ENCODE peak calls at places on chromosome 18, in eight cellular contexts. C is transverse colon, D is heart left ventricle, P is body of pancreas, B is prostate gland, J is sigmoid colon, R is upper lobe of left lung, V is esophagus squamous epithelium. E is an unnamed sample.

GRCh38 chr18:22253156-22253555 is 83.8 kb downstream of the GATA6 start:
- DNase-seq in C (no peak), D (no peak), P (no peak), B (no peak), J (no peak), R (no peak), V (no peak), E (no peak)

GRCh38 chr18:42113529-42114191 is 158.6 kb downstream of the PIK3C3 start:
- DNase-seq in C (no peak), D (no peak), P (no peak), B (no peak), J (no peak), R (no peak), V (no peak), E (peak)

GRCh38 chr18:59021500-59021899 is 118.2 kb upstream of the SEC11C start:
- DNase-seq in C (no peak), D (no peak), P (no peak), B (no peak), J (no peak), R (no peak), V (no peak), E (no peak)

GRCh38 chr18:8029061-8029460 is 461.9 kb downstream of the PTPRM start:
- DNase-seq in C (no peak), D (no peak), P (no peak), B (no peak), J (no peak), R (no peak), V (no peak), E (no peak)

GRCh38 chr18:28138816-28139215 is 38.1 kb downstream of the CDH2 start:
- DNase-seq in C (no peak), D (no peak), P (no peak), B (no peak), J (no peak), R (no peak), V (no peak), E (no peak)

GRCh38 chr18:11983592-11983991 is 2.3 kb downstream of the IMPA2 start:
- DNase-seq in C (peak), D (no peak), P (peak), B (no peak), J (peak), R (peak), V (no peak), E (no peak)

GRCh38 chr18:23143059-23143831 is 8.0 kb downstream of the CABLES1 start:
- DNase-seq in C (peak), D (no peak), P (peak), B (no peak), J (no peak), R (no peak), V (no peak), E (peak)

GRCh38 chr18:8162797-8163196 is 446.4 kb upstream of the RAB12 start:
- DNase-seq in C (no peak), D (no peak), P (no peak), B (peak), J (peak), R (peak), V (no peak), E (no peak)

GRCh38 chr18:63099848-63100625 is 219.5 kb downstream of the BCL2 start:
- DNase-seq in C (peak), D (peak), P (peak), B (no peak), J (no peak), R (no peak), V (no peak), E (peak)

GRCh38 chr18:36934884-36935283 is 106.0 kb downstream of the KIAA1328 start:
- DNase-seq in C (no peak), D (no peak), P (peak), B (no peak), J (no peak), R (no peak), V (no peak), E (no peak)

GRCh38 chr18:73549236-73549635 is 598.4 kb downstream of the FBXO15 start:
- DNase-seq in C (no peak), D (no peak), P (no peak), B (no peak), J (no peak), R (no peak), V (no peak), E (no peak)

GRCh38 chr18:62877448-62878221 is 162.3 kb downstream of the PHLPP1 start:
- DNase-seq in C (no peak), D (no peak), P (no peak), B (no peak), J (no peak), R (no peak), V (no peak), E (no peak)

GRCh38 chr18:63579643-63580042 is 7.5 kb upstream of the SERPINB13 start:
- DNase-seq in C (no peak), D (no peak), P (no peak), B (no peak), J (no peak), R (no peak), V (no peak), E (no peak)

GRCh38 chr18:57029761-57030160 is 117.1 kb upstream of the BOD1L2 start:
- DNase-seq in C (no peak), D (no peak), P (no peak), B (no peak), J (no peak), R (no peak), V (no peak), E (no peak)

GRCh38 chr18:55546873-55547704 is 40.9 kb downstream of the TCF4 start:
- DNase-seq in C (no peak), D (peak), P (peak), B (no peak), J (peak), R (no peak), V (no peak), E (no peak)

GRCh38 chr18:79422022-79422782 is 26.5 kb downstream of the NFATC1 start:
- DNase-seq in C (no peak), D (no peak), P (no peak), B (no peak), J (no peak), R (peak), V (no peak), E (no peak)

GRCh38 chr18:702957-703659 is 9.3 kb downstream of the ENOSF1 start:
- DNase-seq in C (no peak), D (no peak), P (no peak), B (no peak), J (no peak), R (no peak), V (no peak), E (no peak)

GRCh38 chr18:23871410-23871809 is 143.1 kb upstream of the TTC39C start:
- DNase-seq in C (peak), D (peak), P (peak), B (no peak), J (no peak), R (no peak), V (no peak), E (no peak)

GRCh38 chr18:39835303-39836030 is 2119.6 kb upstream of the PIK3C3 start:
- DNase-seq in C (no peak), D (no peak), P (no peak), B (no peak), J (no peak), R (no peak), V (no peak), E (no peak)

GRCh38 chr18:36786686-36787085 is 42.1 kb downstream of the TPGS2 start:
- DNase-seq in C (peak), D (peak), P (peak), B (peak), J (peak), R (no peak), V (no peak), E (no peak)

DNA sequence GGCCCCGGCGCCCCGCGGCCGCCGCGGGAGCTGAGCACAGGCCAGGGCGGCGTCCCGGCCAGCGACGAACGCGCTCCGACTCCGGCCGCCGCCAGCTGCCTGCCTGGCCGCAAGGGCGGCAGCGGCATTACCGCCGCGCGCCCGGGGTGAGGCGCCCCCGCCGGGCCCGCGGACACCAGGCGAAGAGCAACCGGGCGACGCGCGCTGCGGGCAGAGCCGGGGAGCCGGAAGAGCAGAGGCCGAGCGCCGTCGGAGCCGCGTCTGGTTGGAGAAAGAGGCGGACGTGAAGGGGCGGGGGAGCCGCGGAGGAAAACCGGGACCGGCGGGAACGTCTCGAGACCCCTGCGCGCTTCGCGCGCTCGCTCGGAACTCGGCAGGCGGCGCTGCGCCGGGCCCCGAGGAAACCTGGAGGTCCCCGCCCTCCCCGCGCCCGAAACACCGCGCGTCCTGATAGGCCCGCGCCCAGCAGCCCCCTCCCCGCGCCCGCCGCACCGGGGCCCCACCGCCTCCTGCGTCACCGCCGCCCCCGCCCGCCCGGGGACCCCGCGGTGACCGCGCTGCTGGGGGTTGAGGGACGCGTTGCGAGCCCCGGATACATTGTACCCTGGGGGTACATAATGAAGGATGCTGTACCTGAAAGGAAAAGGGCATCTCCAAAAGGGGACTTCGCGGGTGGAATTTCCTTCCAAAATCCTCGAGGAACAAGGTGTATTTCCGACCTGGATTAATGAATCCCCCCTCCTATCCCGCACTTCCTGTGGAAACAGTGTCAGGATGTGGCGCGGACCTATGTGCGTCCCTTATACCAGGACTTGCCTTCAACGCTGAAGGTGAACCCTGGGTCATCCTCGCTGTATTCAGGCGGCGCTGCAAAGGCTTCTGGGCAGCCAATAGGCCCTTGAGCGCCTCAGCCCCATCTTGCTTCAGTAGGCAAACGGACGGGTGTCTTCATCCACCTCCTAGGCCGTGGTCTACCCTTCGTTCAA is 1.0 kb upstream of the B4GALT6 start:
- DNase-seq in C (peak), D (peak), P (peak), B (peak), J (peak), R (peak), V (no peak), E (peak)
- TF ChIP-seq POLR2A in C (peak), D (no peak), P (peak), B (peak), J (no peak), R (no peak), V (peak), E (peak)

DNA sequence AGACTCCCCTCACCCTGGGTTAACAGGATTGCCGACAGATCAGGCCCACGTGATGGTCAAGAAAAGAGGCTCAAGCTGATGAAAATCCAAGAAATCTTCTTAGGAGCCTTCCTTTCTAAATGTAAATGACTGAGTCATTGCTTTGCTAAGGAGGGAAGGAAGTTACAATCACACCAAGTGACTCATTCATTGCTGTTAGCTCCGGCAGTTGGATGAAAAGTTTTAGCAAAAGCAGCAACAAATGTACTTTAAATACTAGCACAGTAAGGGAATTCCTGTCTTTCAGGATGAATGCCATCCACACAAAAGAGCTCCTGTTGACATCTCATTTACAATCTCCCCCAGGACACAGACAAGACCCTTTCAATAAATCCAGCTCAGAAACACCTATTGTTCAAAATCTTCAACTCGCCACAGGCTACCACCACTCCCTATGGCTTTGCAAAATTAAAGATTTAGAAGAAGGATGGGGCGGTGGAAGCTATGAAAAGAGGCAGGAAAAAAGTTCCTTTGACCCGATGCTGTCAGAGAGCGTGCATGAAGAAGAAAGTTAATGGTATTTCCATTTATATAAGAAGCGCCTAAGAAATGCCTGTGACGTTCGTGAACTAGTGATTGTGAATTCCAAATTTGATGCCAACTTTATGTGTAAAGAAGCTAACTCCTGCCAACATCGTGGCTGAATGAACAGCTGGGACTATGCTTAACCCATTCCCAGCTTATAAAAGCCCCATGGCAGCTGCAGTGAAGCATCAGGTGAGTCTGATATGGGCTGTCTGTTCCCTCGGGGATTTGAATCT is 153.7 kb downstream of the TGIF1 start:
- DNase-seq in C (no peak), D (no peak), P (peak), B (peak), J (peak), R (no peak), V (no peak), E (peak)
- TF ChIP-seq POLR2A in C (peak), D (no peak), P (peak), B (peak), J (no peak), R (no peak), V (peak), E (peak)

DNA sequence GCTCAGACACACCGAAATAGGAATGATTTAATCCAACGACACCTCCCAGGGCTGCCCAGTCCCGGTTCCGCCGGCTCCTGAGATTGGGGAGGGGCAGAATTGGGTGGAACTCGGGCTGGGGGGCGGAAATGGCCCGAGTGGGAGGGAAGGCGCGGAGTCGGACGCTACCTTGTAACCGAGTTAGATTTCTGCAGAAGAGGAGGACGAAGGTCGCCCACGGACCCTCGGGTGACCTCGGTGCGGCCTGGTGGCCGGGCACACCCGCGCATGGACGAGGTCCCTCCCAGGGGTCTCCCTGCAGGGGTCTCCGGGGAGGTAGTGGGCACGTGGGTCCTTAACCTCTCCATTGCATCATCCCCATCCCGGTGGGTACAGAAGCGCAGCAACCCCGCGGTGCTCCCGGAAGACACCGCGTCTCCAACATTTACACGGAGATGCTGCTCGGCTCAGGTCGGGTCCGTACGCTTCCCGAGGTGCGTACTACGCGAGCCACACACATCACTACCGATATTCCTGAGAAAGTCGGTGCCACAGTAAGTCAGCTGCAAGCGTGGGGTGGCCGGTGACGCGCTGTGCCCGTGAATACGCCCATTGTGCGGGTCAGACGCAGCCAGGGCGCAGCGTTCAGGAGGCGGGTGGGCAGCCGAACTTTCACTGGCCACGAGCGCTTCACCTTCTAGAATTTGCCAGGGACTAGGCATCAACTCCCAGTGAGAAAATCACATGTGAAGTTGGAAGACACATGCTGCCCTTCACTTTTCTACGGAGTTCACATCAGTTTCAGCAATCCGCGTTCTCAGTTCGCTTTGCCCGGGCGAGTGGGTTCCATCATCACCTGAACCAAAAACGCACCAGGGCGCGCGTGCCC is 3.0 kb downstream of the ZNF516 start:
- DNase-seq in C (peak), D (peak), P (peak), B (peak), J (peak), R (peak), V (no peak), E (peak)
- TF ChIP-seq POLR2A in C (peak), D (no peak), P (peak), B (no peak), J (peak), R (no peak), V (no peak), E (no peak)

GRCh38 chr18:77983270-77983669 is 733.6 kb downstream of the GALR1 start:
- DNase-seq in C (no peak), D (no peak), P (no peak), B (no peak), J (no peak), R (no peak), V (no peak), E (no peak)
- TF ChIP-seq POLR2A in C (no peak), D (no peak), P (no peak), B (no peak), J (no peak), R (no peak), V (no peak), E (no peak)

GRCh38 chr18:9707381-9708056 is 582 bp upstream of the RAB31 start:
- DNase-seq in C (no peak), D (no peak), P (no peak), B (no peak), J (peak), R (no peak), V (no peak), E (no peak)

GRCh38 chr18:9706081-9706935 is 1.8 kb upstream of the RAB31 start:
- DNase-seq in C (no peak), D (no peak), P (no peak), B (no peak), J (peak), R (no peak), V (no peak), E (no peak)

GRCh38 chr18:9710037-9710436 is 1.9 kb downstream of the RAB31 start:
- DNase-seq in C (no peak), D (no peak), P (no peak), B (no peak), J (no peak), R (no peak), V (no peak), E (no peak)

GRCh38 chr18:9708882-9709877 is 1.1 kb downstream of the RAB31 start:
- DNase-seq in C (peak), D (peak), P (no peak), B (no peak), J (peak), R (no peak), V (no peak), E (peak)

GRCh38 chr18:9708057-9708881 is at the start of gene RAB31:
- DNase-seq in C (peak), D (peak), P (peak), B (peak), J (peak), R (peak), V (peak), E (peak)
- TF ChIP-seq POLR2A in C (peak), D (no peak), P (peak), B (no peak), J (peak), R (peak), V (peak), E (peak)

GRCh38 chr18:50373531-50373930 is 1.3 kb upstream of the SKA1 start:
- DNase-seq in C (peak), D (no peak), P (peak), B (no peak), J (no peak), R (no peak), V (no peak), E (peak)

GRCh38 chr18:50374170-50374752 is 585 bp upstream of the SKA1 start:
- DNase-seq in C (no peak), D (no peak), P (no peak), B (no peak), J (no peak), R (no peak), V (no peak), E (peak)

GRCh38 chr18:50372743-50373142 is 2.1 kb upstream of the SKA1 start:
- DNase-seq in C (no peak), D (no peak), P (no peak), B (no peak), J (no peak), R (no peak), V (no peak), E (no peak)

GRCh38 chr18:50377061-50377798 is 2.4 kb downstream of the SKA1 start:
- DNase-seq in C (no peak), D (no peak), P (no peak), B (no peak), J (no peak), R (no peak), V (no peak), E (no peak)

DNA sequence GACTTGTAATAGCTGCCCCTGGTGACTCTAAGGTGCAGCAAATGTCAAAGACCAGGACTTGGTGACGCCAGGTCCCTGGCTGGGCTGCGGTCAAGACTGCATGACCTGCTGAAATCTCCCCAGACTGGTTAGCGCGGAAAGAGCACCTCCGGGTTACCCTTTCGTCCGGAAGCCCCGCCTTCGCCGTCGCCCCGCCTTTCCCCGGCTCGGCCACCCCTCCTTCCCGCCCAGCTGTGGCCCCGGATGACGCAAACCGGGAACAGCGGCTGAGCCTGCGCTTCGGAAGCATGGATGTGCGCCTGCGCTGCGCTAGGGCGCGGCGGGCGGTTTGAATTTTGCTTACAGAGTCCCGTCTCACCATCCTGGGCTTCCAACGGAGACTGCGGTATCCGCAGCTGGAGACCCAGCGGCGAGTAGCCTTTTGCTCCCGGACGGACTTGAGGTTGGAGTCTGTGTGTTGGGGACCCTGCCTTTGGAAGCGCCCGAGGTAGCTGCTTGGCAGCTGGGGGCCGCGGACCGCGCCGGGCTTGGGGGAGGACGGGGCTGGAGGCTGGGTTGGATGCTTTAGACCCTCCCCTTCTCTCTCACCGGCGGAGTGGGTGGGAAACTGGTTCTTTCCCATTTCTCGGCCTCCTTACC is at the start of gene SKA1:
- DNase-seq in C (peak), D (peak), P (peak), B (peak), J (peak), R (peak), V (peak), E (peak)
- TF ChIP-seq POLR2A in C (peak), D (no peak), P (peak), B (peak), J (no peak), R (peak), V (peak), E (peak)

DNA sequence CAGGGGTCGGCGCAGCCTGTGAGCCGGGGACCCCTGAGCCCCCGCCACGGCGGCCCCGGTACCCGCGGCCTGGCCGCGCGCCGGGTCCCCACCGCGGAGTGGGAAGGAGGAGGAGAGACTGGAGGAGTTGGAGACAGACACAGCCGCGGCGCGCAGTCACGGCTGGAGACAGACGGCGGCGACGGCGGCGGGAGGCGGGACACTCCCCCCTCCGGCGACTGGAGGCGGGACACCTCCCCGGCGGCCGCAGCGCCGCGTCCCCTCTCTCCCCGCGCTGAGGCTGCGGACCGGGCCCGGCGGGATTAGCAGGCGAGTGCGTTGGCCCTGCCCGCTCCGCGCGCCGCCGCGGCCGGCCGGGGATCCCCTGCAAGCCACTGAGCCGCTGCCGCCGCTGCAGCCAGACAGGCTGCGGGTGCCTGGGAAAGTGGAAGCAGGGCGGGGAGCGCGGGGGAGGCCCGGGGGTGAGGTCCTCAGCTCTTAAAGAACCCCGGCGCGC is 1.0 kb upstream of the LDLRAD4 start:
- DNase-seq in C (peak), D (peak), P (peak), B (peak), J (peak), R (peak), V (no peak), E (peak)
- TF ChIP-seq POLR2A in C (no peak), D (no peak), P (no peak), B (no peak), J (no peak), R (no peak), V (no peak), E (no peak)

E was measured in erythroblast.